ENCODE peak calls at places on chromosomes 5 and 9, in ten cellular contexts. One of them, this sample, is unnamed.

GRCh38 chr9:130888146-130888885 is 8.3 kb downstream of the QRFP start:
- DNase-seq in neural progenitor cell: no peak
- DNase-seq in psoas muscle: peak
- DNase-seq in astrocyte: no peak
- DNase-seq in CD4-positive, alpha-beta T cell: no peak
- DNase-seq in uterus: no peak
- DNase-seq in cardiac muscle cell: no peak
- DNase-seq in spleen: no peak
- DNase-seq in effector memory CD4-positive, alpha-beta T cell: no peak
- DNase-seq in mammary epithelial cell: no peak
- DNase-seq in this sample: no peak

GRCh38 chr9:93677061-93677571 is 100.7 kb downstream of the PHF2 start:
- DNase-seq in neural progenitor cell: no peak
- DNase-seq in psoas muscle: peak
- DNase-seq in astrocyte: no peak
- DNase-seq in CD4-positive, alpha-beta T cell: no peak
- DNase-seq in uterus: peak
- DNase-seq in cardiac muscle cell: no peak
- DNase-seq in spleen: peak
- DNase-seq in effector memory CD4-positive, alpha-beta T cell: no peak
- DNase-seq in mammary epithelial cell: no peak
- DNase-seq in this sample: no peak

GRCh38 chr9:83313771-83314170 is 224.4 kb downstream of the FRMD3 start:
- DNase-seq in neural progenitor cell: no peak
- DNase-seq in psoas muscle: no peak
- DNase-seq in astrocyte: no peak
- DNase-seq in CD4-positive, alpha-beta T cell: no peak
- DNase-seq in uterus: no peak
- DNase-seq in cardiac muscle cell: no peak
- DNase-seq in spleen: no peak
- DNase-seq in effector memory CD4-positive, alpha-beta T cell: no peak
- DNase-seq in mammary epithelial cell: no peak
- DNase-seq in this sample: no peak

GRCh38 chr5:147481376-147481775 is 28.5 kb downstream of the DPYSL3 start:
- DNase-seq in neural progenitor cell: no peak
- DNase-seq in psoas muscle: no peak
- DNase-seq in astrocyte: peak
- DNase-seq in CD4-positive, alpha-beta T cell: no peak
- DNase-seq in uterus: no peak
- DNase-seq in cardiac muscle cell: no peak
- DNase-seq in spleen: no peak
- DNase-seq in effector memory CD4-positive, alpha-beta T cell: no peak
- DNase-seq in mammary epithelial cell: peak
- DNase-seq in this sample: no peak

GRCh38 chr5:158530111-158530510 is 569.6 kb downstream of the EBF1 start:
- DNase-seq in neural progenitor cell: no peak
- DNase-seq in psoas muscle: no peak
- DNase-seq in astrocyte: no peak
- DNase-seq in CD4-positive, alpha-beta T cell: no peak
- DNase-seq in uterus: no peak
- DNase-seq in cardiac muscle cell: no peak
- DNase-seq in spleen: no peak
- DNase-seq in effector memory CD4-positive, alpha-beta T cell: no peak
- DNase-seq in mammary epithelial cell: no peak
- DNase-seq in this sample: no peak

GRCh38 chr9:114619205-114619758 is 8.2 kb downstream of the TMEM268 start:
- DNase-seq in neural progenitor cell: no peak
- DNase-seq in psoas muscle: no peak
- DNase-seq in astrocyte: no peak
- DNase-seq in CD4-positive, alpha-beta T cell: peak
- DNase-seq in uterus: no peak
- DNase-seq in cardiac muscle cell: no peak
- DNase-seq in spleen: no peak
- DNase-seq in effector memory CD4-positive, alpha-beta T cell: no peak
- DNase-seq in mammary epithelial cell: peak
- DNase-seq in this sample: no peak

GRCh38 chr9:68562456-68562855 is 21.8 kb upstream of the TMEM252 start:
- DNase-seq in neural progenitor cell: no peak
- DNase-seq in psoas muscle: no peak
- DNase-seq in astrocyte: no peak
- DNase-seq in CD4-positive, alpha-beta T cell: no peak
- DNase-seq in uterus: no peak
- DNase-seq in cardiac muscle cell: no peak
- DNase-seq in spleen: no peak
- DNase-seq in effector memory CD4-positive, alpha-beta T cell: no peak
- DNase-seq in mammary epithelial cell: no peak
- DNase-seq in this sample: no peak

GRCh38 chr9:108861997-108862396 is at the start of gene ACTL7A:
- DNase-seq in neural progenitor cell: no peak
- DNase-seq in psoas muscle: no peak
- DNase-seq in astrocyte: no peak
- DNase-seq in CD4-positive, alpha-beta T cell: no peak
- DNase-seq in uterus: no peak
- DNase-seq in cardiac muscle cell: no peak
- DNase-seq in spleen: no peak
- DNase-seq in effector memory CD4-positive, alpha-beta T cell: no peak
- DNase-seq in mammary epithelial cell: no peak
- DNase-seq in this sample: no peak

GRCh38 chr9:129402341-129402739 is 218.6 kb downstream of the C9orf50 start:
- DNase-seq in neural progenitor cell: peak
- DNase-seq in psoas muscle: peak
- DNase-seq in astrocyte: no peak
- DNase-seq in CD4-positive, alpha-beta T cell: no peak
- DNase-seq in uterus: no peak
- DNase-seq in cardiac muscle cell: no peak
- DNase-seq in spleen: peak
- DNase-seq in effector memory CD4-positive, alpha-beta T cell: no peak
- DNase-seq in mammary epithelial cell: no peak
- DNase-seq in this sample: no peak

GRCh38 chr9:91555132-91555531 is 131.5 kb upstream of the NFIL3 start:
- DNase-seq in neural progenitor cell: no peak
- DNase-seq in psoas muscle: no peak
- DNase-seq in astrocyte: peak
- DNase-seq in CD4-positive, alpha-beta T cell: no peak
- DNase-seq in uterus: no peak
- DNase-seq in cardiac muscle cell: no peak
- DNase-seq in spleen: no peak
- DNase-seq in effector memory CD4-positive, alpha-beta T cell: no peak
- DNase-seq in mammary epithelial cell: no peak
- DNase-seq in this sample: no peak

GRCh38 chr9:134689320-134690181 is 47.9 kb downstream of the COL5A1 start:
- DNase-seq in neural progenitor cell: peak
- DNase-seq in psoas muscle: peak
- DNase-seq in astrocyte: no peak
- DNase-seq in CD4-positive, alpha-beta T cell: no peak
- DNase-seq in uterus: peak
- DNase-seq in cardiac muscle cell: peak
- DNase-seq in spleen: peak
- DNase-seq in effector memory CD4-positive, alpha-beta T cell: no peak
- DNase-seq in mammary epithelial cell: peak
- DNase-seq in this sample: peak

DNA sequence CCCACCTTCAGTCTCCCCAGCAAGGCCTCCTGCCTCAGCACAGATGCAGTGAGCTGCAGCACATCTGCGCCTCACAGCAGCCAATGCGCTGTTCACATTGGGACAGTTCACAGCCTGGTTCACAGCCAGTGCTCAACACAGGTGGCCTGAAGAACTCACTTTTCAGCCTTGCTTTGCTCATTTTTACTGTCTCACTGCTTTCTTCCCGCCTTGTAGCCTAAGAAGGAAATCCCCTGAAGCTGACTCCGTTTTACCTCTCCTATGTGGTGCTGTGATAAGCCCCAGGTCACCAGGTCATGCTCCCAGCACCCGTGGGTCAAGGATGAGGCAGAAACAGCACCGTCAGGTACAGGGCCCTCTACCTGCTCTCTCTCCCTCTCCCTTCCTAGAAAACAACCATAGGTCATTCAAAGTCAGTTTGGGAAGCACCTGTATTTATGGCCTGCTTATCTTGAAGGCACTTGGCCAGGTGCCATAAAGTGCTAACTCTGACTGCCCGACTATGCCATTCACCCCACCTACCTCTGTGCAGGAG is 1.1 kb downstream of the GCNT4 start:
- DNase-seq in neural progenitor cell: no peak
- DNase-seq in psoas muscle: no peak
- DNase-seq in astrocyte: no peak
- DNase-seq in CD4-positive, alpha-beta T cell: peak
- DNase-seq in uterus: no peak
- DNase-seq in cardiac muscle cell: no peak
- DNase-seq in spleen: peak
- DNase-seq in effector memory CD4-positive, alpha-beta T cell: no peak
- DNase-seq in mammary epithelial cell: peak
- DNase-seq in this sample: no peak
- H3K27ac ChIP-seq in neural progenitor cell: no peak
- H3K27ac ChIP-seq in psoas muscle: no peak
- H3K27ac ChIP-seq in astrocyte: no peak
- H3K27ac ChIP-seq in CD4-positive, alpha-beta T cell: peak
- H3K27ac ChIP-seq in uterus: no peak
- H3K27ac ChIP-seq in cardiac muscle cell: no peak
- H3K27ac ChIP-seq in spleen: no peak
- H3K27ac ChIP-seq in effector memory CD4-positive, alpha-beta T cell: peak
- H3K27ac ChIP-seq in mammary epithelial cell: no peak
- H3K27ac ChIP-seq in this sample: no peak

GRCh38 chr9:123660691-123661090 is 269.2 kb downstream of the DENND1A start:
- DNase-seq in neural progenitor cell: no peak
- DNase-seq in psoas muscle: no peak
- DNase-seq in astrocyte: no peak
- DNase-seq in CD4-positive, alpha-beta T cell: no peak
- DNase-seq in uterus: no peak
- DNase-seq in cardiac muscle cell: no peak
- DNase-seq in spleen: no peak
- DNase-seq in effector memory CD4-positive, alpha-beta T cell: no peak
- DNase-seq in mammary epithelial cell: no peak
- DNase-seq in this sample: no peak
- H3K27ac ChIP-seq in neural progenitor cell: no peak
- H3K27ac ChIP-seq in psoas muscle: no peak
- H3K27ac ChIP-seq in astrocyte: no peak
- H3K27ac ChIP-seq in CD4-positive, alpha-beta T cell: no peak
- H3K27ac ChIP-seq in uterus: no peak
- H3K27ac ChIP-seq in cardiac muscle cell: no peak
- H3K27ac ChIP-seq in spleen: no peak
- H3K27ac ChIP-seq in effector memory CD4-positive, alpha-beta T cell: no peak
- H3K27ac ChIP-seq in mammary epithelial cell: no peak
- H3K27ac ChIP-seq in this sample: no peak

GRCh38 chr5:132052520-132052919 is 7.9 kb upstream of the IL3 start:
- DNase-seq in neural progenitor cell: no peak
- DNase-seq in psoas muscle: peak
- DNase-seq in astrocyte: no peak
- DNase-seq in CD4-positive, alpha-beta T cell: no peak
- DNase-seq in uterus: no peak
- DNase-seq in cardiac muscle cell: no peak
- DNase-seq in spleen: peak
- DNase-seq in effector memory CD4-positive, alpha-beta T cell: no peak
- DNase-seq in mammary epithelial cell: no peak
- DNase-seq in this sample: no peak
- H3K27ac ChIP-seq in neural progenitor cell: no peak
- H3K27ac ChIP-seq in psoas muscle: no peak
- H3K27ac ChIP-seq in astrocyte: no peak
- H3K27ac ChIP-seq in CD4-positive, alpha-beta T cell: no peak
- H3K27ac ChIP-seq in uterus: no peak
- H3K27ac ChIP-seq in cardiac muscle cell: no peak
- H3K27ac ChIP-seq in spleen: no peak
- H3K27ac ChIP-seq in effector memory CD4-positive, alpha-beta T cell: no peak
- H3K27ac ChIP-seq in mammary epithelial cell: no peak
- H3K27ac ChIP-seq in this sample: no peak

GRCh38 chr5:14444988-14445387 is 136.6 kb upstream of the OTULINL start:
- DNase-seq in neural progenitor cell: no peak
- DNase-seq in psoas muscle: no peak
- DNase-seq in astrocyte: no peak
- DNase-seq in CD4-positive, alpha-beta T cell: no peak
- DNase-seq in uterus: no peak
- DNase-seq in cardiac muscle cell: no peak
- DNase-seq in spleen: no peak
- DNase-seq in effector memory CD4-positive, alpha-beta T cell: no peak
- DNase-seq in mammary epithelial cell: peak
- DNase-seq in this sample: no peak

GRCh38 chr5:14445581-14446290 is 135.9 kb upstream of the OTULINL start:
- DNase-seq in neural progenitor cell: peak
- DNase-seq in psoas muscle: no peak
- DNase-seq in astrocyte: peak
- DNase-seq in CD4-positive, alpha-beta T cell: no peak
- DNase-seq in uterus: peak
- DNase-seq in cardiac muscle cell: peak
- DNase-seq in spleen: no peak
- DNase-seq in effector memory CD4-positive, alpha-beta T cell: no peak
- DNase-seq in mammary epithelial cell: peak
- DNase-seq in this sample: no peak

GRCh38 chr5:14449052-14449661 is 132.4 kb upstream of the OTULINL start:
- DNase-seq in neural progenitor cell: no peak
- DNase-seq in psoas muscle: no peak
- DNase-seq in astrocyte: peak
- DNase-seq in CD4-positive, alpha-beta T cell: no peak
- DNase-seq in uterus: peak
- DNase-seq in cardiac muscle cell: no peak
- DNase-seq in spleen: no peak
- DNase-seq in effector memory CD4-positive, alpha-beta T cell: no peak
- DNase-seq in mammary epithelial cell: peak
- DNase-seq in this sample: no peak

GRCh38 chr5:14450055-14450524 is 131.5 kb upstream of the OTULINL start:
- DNase-seq in neural progenitor cell: no peak
- DNase-seq in psoas muscle: peak
- DNase-seq in astrocyte: peak
- DNase-seq in CD4-positive, alpha-beta T cell: no peak
- DNase-seq in uterus: peak
- DNase-seq in cardiac muscle cell: no peak
- DNase-seq in spleen: no peak
- DNase-seq in effector memory CD4-positive, alpha-beta T cell: no peak
- DNase-seq in mammary epithelial cell: no peak
- DNase-seq in this sample: no peak

DNA sequence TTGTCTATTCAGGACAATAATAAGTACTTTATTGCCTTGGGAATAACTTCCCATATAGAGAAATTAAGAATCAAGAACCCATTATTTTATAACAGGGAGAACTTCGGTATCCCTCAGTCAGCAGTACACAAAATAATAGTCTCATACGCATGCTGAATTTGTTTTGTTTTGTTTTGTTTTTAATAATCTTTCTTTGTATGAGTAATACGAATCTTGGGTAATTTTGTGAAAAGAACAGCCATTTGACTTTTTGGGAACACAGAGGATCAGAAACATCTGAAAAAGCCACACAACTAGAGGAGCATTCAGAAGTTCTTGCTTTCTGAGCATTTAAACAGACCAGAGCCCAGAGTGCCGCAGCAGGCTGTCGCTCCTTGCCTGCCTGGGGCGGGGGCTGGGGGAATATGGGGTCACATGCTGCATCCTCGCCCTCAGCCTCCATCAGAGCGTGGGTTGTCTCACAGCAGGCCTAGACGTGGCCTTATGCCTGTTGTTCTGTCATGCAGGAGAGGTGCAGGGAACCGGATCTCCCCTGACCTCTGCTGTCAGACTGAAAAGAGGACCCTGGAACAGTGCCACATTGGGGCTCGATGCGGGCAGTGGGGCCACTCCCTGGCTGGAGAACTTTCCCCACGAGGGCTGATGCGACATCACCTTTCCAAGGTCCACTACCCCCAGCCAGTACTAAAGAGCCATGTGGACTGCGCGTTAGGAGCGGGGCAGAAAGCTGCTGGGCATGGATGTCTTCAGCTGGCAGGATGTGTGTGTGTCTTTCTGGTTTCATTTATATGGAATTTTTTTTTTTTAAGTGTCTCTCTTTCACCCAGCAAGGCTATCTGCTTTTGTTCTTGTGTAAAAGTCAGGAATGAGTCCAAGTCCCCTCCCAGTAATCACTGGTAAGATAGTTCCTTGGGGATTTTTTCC is 133.4 kb upstream of the OTULINL start:
- DNase-seq in neural progenitor cell: no peak
- DNase-seq in psoas muscle: no peak
- DNase-seq in astrocyte: peak
- DNase-seq in CD4-positive, alpha-beta T cell: no peak
- DNase-seq in uterus: no peak
- DNase-seq in cardiac muscle cell: peak
- DNase-seq in spleen: no peak
- DNase-seq in effector memory CD4-positive, alpha-beta T cell: no peak
- DNase-seq in mammary epithelial cell: no peak
- DNase-seq in this sample: no peak
- H3K27ac ChIP-seq in neural progenitor cell: no peak
- H3K27ac ChIP-seq in psoas muscle: peak
- H3K27ac ChIP-seq in astrocyte: peak
- H3K27ac ChIP-seq in CD4-positive, alpha-beta T cell: no peak
- H3K27ac ChIP-seq in uterus: peak
- H3K27ac ChIP-seq in cardiac muscle cell: peak
- H3K27ac ChIP-seq in spleen: peak
- H3K27ac ChIP-seq in effector memory CD4-positive, alpha-beta T cell: no peak
- H3K27ac ChIP-seq in mammary epithelial cell: no peak
- H3K27ac ChIP-seq in this sample: no peak